ENCODE peak calls at places on chromosomes 13 and 19, in four cellular contexts. Z is IMR-90, G is K562, J is GM12878. L is an unnamed sample.

GRCh38 chr19:28504727-28505126 is 708.2 kb downstream of the UQCRFS1 start:
- DNase-seq in Z (no peak), G (peak), J (no peak), L (no peak)

GRCh38 chr19:16702123-16702522 is 17.5 kb upstream of the NWD1 start:
- DNase-seq in Z (peak), G (no peak), J (no peak), L (no peak)

GRCh38 chr19:51375504-51376221 is 3.2 kb upstream of the NKG7 start:
- DNase-seq in Z (no peak), G (no peak), J (peak), L (no peak)

GRCh38 chr19:49056101-49056901 is 1.2 kb downstream of the CGB7 start:
- DNase-seq in Z (peak), G (peak), J (no peak), L (peak)

GRCh38 chr19:16315825-16316505 is 8.7 kb upstream of the KLF2 start:
- DNase-seq in Z (peak), G (peak), J (no peak), L (no peak)

GRCh38 chr13:45838171-45838745 is 13.3 kb downstream of the SIAH3 start:
- DNase-seq in Z (no peak), G (no peak), J (no peak), L (no peak)

GRCh38 chr19:403221-404036 is 5.5 kb downstream of the C2CD4C start:
- DNase-seq in Z (no peak), G (no peak), J (no peak), L (no peak)

GRCh38 chr13:100650321-100650720 is 24.3 kb downstream of the TMTC4 start:
- DNase-seq in Z (no peak), G (no peak), J (no peak), L (no peak)

GRCh38 chr19:1503925-1504430 is 8.8 kb downstream of the ADAMTSL5 start:
- DNase-seq in Z (no peak), G (no peak), J (no peak), L (no peak)

GRCh38 chr19:44499559-44499958 is 763 bp downstream of the ZNF180 start:
- DNase-seq in Z (no peak), G (peak), J (no peak), L (no peak)

GRCh38 chr19:10782795-10783194 is 53.2 kb downstream of the TMED1 start:
- DNase-seq in Z (no peak), G (no peak), J (no peak), L (no peak)

GRCh38 chr13:111505175-111505777 is 184.8 kb downstream of the TEX29 start:
- DNase-seq in Z (no peak), G (peak), J (no peak), L (peak)

GRCh38 chr13:49400755-49401659 is 42.9 kb downstream of the CAB39L start:
- DNase-seq in Z (peak), G (no peak), J (no peak), L (no peak)

GRCh38 chr13:35720690-35721554 is 244.4 kb upstream of the MAB21L1 start:
- DNase-seq in Z (peak), G (peak), J (no peak), L (peak)

GRCh38 chr19:19385900-19386339 is 19.6 kb upstream of the GATAD2A start:
- DNase-seq in Z (no peak), G (no peak), J (no peak), L (no peak)

GRCh38 chr13:99989376-99990044 is 7.9 kb downstream of the ZIC2 start:
- DNase-seq in Z (no peak), G (no peak), J (no peak), L (no peak)

GRCh38 chr13:94280357-94280756 is 199.1 kb downstream of the DCT start:
- DNase-seq in Z (peak), G (no peak), J (no peak), L (peak)

DNA sequence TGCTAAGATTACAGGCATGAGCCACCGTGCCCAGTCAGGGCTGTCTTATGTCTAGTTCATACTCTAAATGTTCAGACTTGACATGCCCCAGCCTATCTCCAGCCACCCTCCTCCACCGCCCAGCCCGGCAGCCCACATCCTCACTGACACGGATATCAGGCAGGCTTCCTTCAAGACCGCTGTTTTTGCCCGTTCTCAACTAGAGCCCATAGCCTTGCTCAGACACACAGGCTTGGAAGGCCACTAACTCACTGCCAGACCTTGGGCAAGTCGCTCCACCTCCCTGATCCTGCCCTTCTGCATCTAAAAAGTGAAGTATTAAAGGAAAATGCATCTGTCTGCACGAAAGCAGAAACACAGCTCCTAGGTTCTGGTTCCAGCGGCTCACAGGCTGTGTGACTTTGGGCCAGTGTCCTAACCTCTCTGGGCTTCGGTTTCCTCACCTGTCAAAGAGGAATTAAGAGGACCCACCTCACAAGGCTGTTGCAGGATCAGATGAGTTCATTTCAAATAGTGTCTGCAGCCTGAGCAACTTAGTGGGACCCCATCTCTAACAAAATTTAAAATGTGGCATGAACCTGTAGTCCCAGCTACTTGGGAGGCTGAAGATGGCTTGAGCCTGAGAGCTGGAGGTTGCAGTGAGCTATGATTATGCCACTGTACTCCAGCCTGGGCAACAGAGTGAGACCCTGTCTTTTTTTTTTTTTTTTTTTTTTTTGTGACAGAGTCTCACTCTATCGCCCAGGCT is 14.5 kb upstream of the CERS4 start:
- DNase-seq in Z (no peak), G (no peak), J (no peak), L (no peak)
- TF ChIP-seq ELK1 in Z (no peak), G (no peak), J (no peak), L (no peak)

GRCh38 chr13:89061821-89062220 is 1390.7 kb downstream of the SLITRK5 start:
- DNase-seq in Z (no peak), G (no peak), J (no peak), L (no peak)

GRCh38 chr13:89066868-89067466 is 1395.8 kb downstream of the SLITRK5 start:
- DNase-seq in Z (peak), G (no peak), J (no peak), L (peak)
- TF ChIP-seq CTCF in Z (no peak), G (no peak), J (peak), L (peak)

DNA sequence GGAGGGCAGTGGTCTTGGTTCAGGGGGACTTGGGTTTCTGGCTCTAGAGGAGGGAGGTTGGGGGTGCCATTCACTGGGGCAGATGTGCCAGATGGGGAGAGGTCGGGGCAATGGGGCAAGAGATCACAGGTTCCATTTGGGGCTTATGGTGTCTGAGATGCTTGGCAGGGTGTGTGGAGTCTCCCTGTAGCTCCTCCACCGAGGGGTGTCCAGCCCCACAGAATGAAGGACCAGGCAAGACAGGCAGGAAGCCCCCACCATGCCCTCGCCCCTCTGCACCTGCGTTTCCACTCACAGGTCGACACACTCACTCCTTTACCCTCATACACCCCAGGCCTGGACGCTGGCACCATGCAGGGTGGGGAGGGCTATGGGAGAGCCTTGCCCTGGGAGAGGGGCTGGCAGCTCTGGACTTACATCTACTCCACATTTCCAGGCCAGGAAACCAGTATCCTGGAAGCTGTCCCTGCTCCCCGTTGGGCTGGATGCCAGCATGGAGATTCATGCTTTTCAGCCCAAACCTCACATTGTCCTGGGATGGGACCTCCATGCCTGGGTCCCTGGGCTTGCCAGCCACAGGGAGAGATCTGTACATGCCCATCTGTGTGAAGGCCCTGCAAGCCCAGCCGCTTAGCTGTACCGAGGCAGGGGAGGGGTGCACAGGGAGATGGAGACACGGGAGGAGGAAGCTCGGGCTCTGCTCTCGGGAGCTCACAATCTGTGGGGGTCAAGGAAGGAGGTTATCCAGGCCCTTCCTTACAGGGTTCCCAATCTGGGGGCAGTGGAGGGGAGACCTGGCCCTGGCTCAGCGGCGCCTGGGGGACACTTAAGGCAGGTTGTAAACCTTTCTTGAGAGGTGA is 77.1 kb downstream of the CHST8 start:
- DNase-seq in Z (no peak), G (no peak), J (no peak), L (no peak)
- TF ChIP-seq BHLHE40 in Z (no peak), G (no peak), J (no peak), L (no peak)

GRCh38 chr19:45746866-45747265 is 13.6 kb downstream of the MEIOSIN start:
- DNase-seq in Z (no peak), G (no peak), J (no peak), L (no peak)
- TF ChIP-seq ELK1 in Z (no peak), G (no peak), J (no peak), L (no peak)

DNA sequence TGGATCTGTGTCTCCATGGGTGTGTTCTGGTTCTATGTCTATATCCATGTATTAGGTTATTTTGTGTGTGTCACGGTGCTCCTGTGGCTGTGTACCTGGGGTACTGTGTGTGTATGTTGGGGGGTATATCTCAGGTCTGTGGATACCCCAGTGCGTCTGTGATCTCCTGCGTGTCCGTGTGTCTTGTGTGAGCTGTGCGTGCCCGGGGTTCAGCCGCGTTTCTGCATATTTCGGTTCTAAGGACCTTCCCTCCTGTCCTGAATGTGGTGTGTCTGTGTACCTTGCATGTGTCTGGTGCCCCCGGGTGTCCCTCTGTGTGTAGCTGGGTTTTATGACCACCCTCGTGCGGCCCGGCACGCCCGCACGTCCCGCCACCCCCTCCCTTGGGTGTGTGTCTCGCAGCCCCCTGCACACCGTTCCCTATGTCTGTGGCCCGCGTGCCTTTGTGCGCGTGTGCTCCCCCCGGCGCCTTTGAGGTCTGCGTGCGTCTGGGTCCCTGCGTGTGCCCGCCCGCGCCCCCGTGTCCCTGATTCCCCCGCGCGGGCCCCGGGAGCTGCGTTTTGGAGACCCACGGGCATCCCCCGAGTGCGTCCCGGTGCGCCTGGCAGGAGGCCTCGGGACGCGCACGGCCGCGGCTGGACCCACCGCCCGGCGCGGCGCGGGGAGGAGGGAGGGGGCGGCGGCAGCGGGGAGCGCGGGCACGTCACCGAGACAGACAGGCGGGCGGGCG is 12.3 kb upstream of the NANOS3 start:
- DNase-seq in Z (no peak), G (no peak), J (no peak), L (no peak)
- TF ChIP-seq CTCF in Z (no peak), G (no peak), J (no peak), L (no peak)